ENCODE peak calls at places on chromosomes 13 and 19, in seven cellular contexts. S is anterior cingulate cortex; R is H9; Z is activated T-cell treated with anti-CD3 and anti-CD28 coated beads for 1 hour; A is amygdala; B is activated T-helper 9 cell treated with anti-CD3 and anti-CD28 coated beads, Interleukin-2, amount 50 U/mL, for 16 hours; K is hippocampal formation. G is an unnamed sample.

GRCh38 chr19:1871630-1872029 is 8.3 kb upstream of the KLF16 start:
- DNase-seq in Z (no peak), R (peak), A (no peak), B (no peak), S (no peak), K (no peak), G (no peak)

GRCh38 chr13:95440441-95441088 is 112.0 kb upstream of the CLDN10 start:
- DNase-seq in B (no peak), A (no peak), R (no peak), Z (no peak), K (no peak), S (no peak), G (no peak)

GRCh38 chr13:109602356-109602755 is 184.0 kb downstream of the IRS2 start:
- DNase-seq in B (no peak), Z (no peak), S (no peak), A (no peak), R (no peak), K (no peak), G (no peak)

GRCh38 chr19:16386619-16387240 is 62.1 kb downstream of the KLF2 start:
- DNase-seq in A (peak), S (peak), R (peak), K (peak), B (no peak), Z (peak), G (peak)

GRCh38 chr13:32278456-32278855 is 36.7 kb downstream of the ZAR1L start:
- DNase-seq in K (no peak), A (no peak), Z (no peak), B (no peak), R (no peak), S (no peak), G (peak)

GRCh38 chr19:53906211-53907192 is 2.6 kb upstream of the CACNG7 start:
- DNase-seq in K (no peak), A (peak), S (peak), B (peak), Z (peak), R (peak), G (no peak)

GRCh38 chr19:19278315-19278714 is 5.2 kb upstream of the TM6SF2 start:
- DNase-seq in K (no peak), B (no peak), S (no peak), A (no peak), Z (no peak), R (no peak), G (no peak)

GRCh38 chr13:45102136-45102802 is 18.0 kb upstream of the GTF2F2 start:
- DNase-seq in A (peak), K (peak), Z (no peak), R (no peak), S (peak), B (no peak), G (no peak)

GRCh38 chr19:46373573-46374359 is 26.9 kb downstream of the PPP5C start:
- DNase-seq in Z (no peak), A (peak), K (no peak), S (no peak), R (peak), B (no peak), G (peak)

GRCh38 chr19:30378701-30379100 is 6.5 kb downstream of the ZNF536 start:
- DNase-seq in A (no peak), K (no peak), S (no peak), R (no peak), Z (no peak), B (no peak), G (no peak)

GRCh38 chr19:13135068-13136062 is 14.8 kb downstream of the STX10 start:
- DNase-seq in B (no peak), A (no peak), K (no peak), S (no peak), R (no peak), Z (no peak), G (no peak)

GRCh38 chr19:17794731-17795494 is at the start of gene B3GNT3:
- DNase-seq in A (no peak), Z (no peak), R (peak), S (no peak), K (no peak), B (no peak), G (peak)

GRCh38 chr13:113835461-113836274 is 28.2 kb downstream of the GAS6 start:
- DNase-seq in A (no peak), K (no peak), S (no peak), R (no peak), B (no peak), Z (no peak), G (peak)

GRCh38 chr13:27211771-27212364 is 39.5 kb upstream of the RPL21 start:
- DNase-seq in K (no peak), B (no peak), S (no peak), Z (no peak), A (no peak), R (no peak), G (no peak)

GRCh38 chr13:41652735-41653361 is 195.5 kb downstream of the RGCC start:
- DNase-seq in R (no peak), B (no peak), Z (peak), K (peak), A (peak), S (peak), G (peak)

GRCh38 chr13:39036212-39036611 is 1.7 kb downstream of the PROSER1 start:
- DNase-seq in A (no peak), R (no peak), Z (no peak), K (no peak), S (no peak), B (no peak), G (peak)

GRCh38 chr19:58554494-58555368 is at the start of gene CHMP2A:
- DNase-seq in Z (peak), B (peak), R (peak), A (no peak), S (no peak), K (no peak), G (peak)

GRCh38 chr13:20258208-20258962 is 26.3 kb upstream of the GJB6 start:
- DNase-seq in B (no peak), A (no peak), R (no peak), Z (no peak), K (no peak), S (no peak), G (no peak)

GRCh38 chr19:55069137-55069858 is 6.3 kb upstream of the RDH13 start:
- DNase-seq in R (peak), Z (no peak), A (no peak), S (no peak), B (no peak), K (no peak), G (peak)

GRCh38 chr19:18397242-18398202 is at the start of gene LRRC25:
- DNase-seq in R (peak), K (no peak), S (no peak), Z (no peak), A (peak), B (no peak), G (peak)

GRCh38 chr13:95624020-95624419 is 20.5 kb downstream of the DZIP1 start:
- DNase-seq in S (no peak), B (no peak), R (peak), K (peak), Z (no peak), A (peak), G (peak)

GRCh38 chr19:17172624-17173345 is 42.4 kb upstream of the USE1 start:
- DNase-seq in R (no peak), Z (no peak), K (no peak), B (no peak), S (no peak), A (no peak), G (peak)

GRCh38 chr13:34357435-34358232 is 539.7 kb downstream of the RFC3 start:
- DNase-seq in K (no peak), A (no peak), B (no peak), S (no peak), R (peak), Z (no peak), G (peak)

GRCh38 chr19:22515435-22515834 is 93.3 kb upstream of the ZNF98 start:
- DNase-seq in Z (no peak), K (no peak), R (no peak), A (no peak), S (no peak), B (no peak), G (no peak)

GRCh38 chr19:32611161-32611560 is 30.2 kb downstream of the PDCD5 start:
- DNase-seq in K (no peak), B (no peak), R (no peak), S (no peak), Z (no peak), A (no peak), G (no peak)

GRCh38 chr13:66899955-66900354 is 330.2 kb downstream of the PCDH9 start:
- DNase-seq in A (no peak), K (no peak), R (no peak), S (no peak), Z (no peak), B (no peak), G (peak)

GRCh38 chr13:99310382-99311031 is 3.3 kb upstream of the GPR183 start:
- DNase-seq in A (no peak), K (no peak), B (no peak), Z (no peak), R (no peak), S (no peak), G (no peak)

GRCh38 chr19:41927810-41928192 is 448 bp downstream of the ERFL start:
- DNase-seq in S (no peak), A (no peak), Z (no peak), R (no peak), K (no peak), B (no peak), G (no peak)